ENCODE peak calls at places on chromosomes 5 and 9, in five cellular contexts. D, X, V, R and C are unnamed samples.
A peak's percentile ranks its signal among the peaks of the same experiment; 100 is the strongest.

GRCh38 chr5:149298163-149298562 is 26.5 kb downstream of the AFAP1L1 start:
- DNase-seq in V (no peak), D (no peak), X (no peak), R (no peak), C (no peak)

GRCh38 chr9:76438841-76439588 is 20.0 kb upstream of the GCNT1 start:
- DNase-seq in D (no peak), V (no peak), X (no peak), R (no peak), C (no peak)

GRCh38 chr9:94717656-94718225 is 8.8 kb upstream of the AOPEP start:
- DNase-seq in D (no peak), R (peak; percentile 70), V (no peak), X (no peak), C (no peak)

GRCh38 chr9:18124760-18125159 is 349.2 kb upstream of the ADAMTSL1 start:
- DNase-seq in D (no peak), X (no peak), V (no peak), R (peak; percentile 22), C (no peak)

GRCh38 chr5:133240425-133241091 is 188.7 kb downstream of the HSPA4 start:
- DNase-seq in R (peak; percentile 92), V (no peak), D (no peak), X (peak; percentile 95), C (no peak)

GRCh38 chr5:163379298-163380155 is 57.9 kb upstream of the CCNG1 start:
- DNase-seq in D (peak; percentile 17), R (peak; percentile 86), X (peak; percentile 86), V (no peak), C (no peak)

GRCh38 chr5:143019614-143020515 is 249.7 kb downstream of the ARHGAP26 start:
- DNase-seq in R (no peak), X (no peak), V (no peak), D (no peak), C (no peak)

GRCh38 chr5:149728303-149728702 is 1.8 kb upstream of the PPARGC1B start:
- DNase-seq in X (peak; percentile 41), D (peak; percentile 83), V (no peak), R (peak; percentile 37), C (no peak)

GRCh38 chr5:82922086-82922734 is 155.0 kb downstream of the TMEM167A start:
- DNase-seq in D (no peak), V (no peak), X (no peak), R (no peak), C (no peak)

GRCh38 chr9:137689745-137690529 is 71.1 kb downstream of the EHMT1 start:
- DNase-seq in V (no peak), R (peak; percentile 24), X (no peak), D (peak; percentile 40), C (no peak)

GRCh38 chr9:137752426-137752825 is 125.2 kb upstream of the CACNA1B start:
- DNase-seq in X (no peak), R (no peak), V (no peak), D (no peak), C (no peak)

GRCh38 chr5:91332267-91333044 is 50.7 kb downstream of the ARRDC3 start:
- DNase-seq in R (peak; percentile 22), V (no peak), X (peak; percentile 29), D (no peak), C (no peak)

GRCh38 chr9:127652733-127653132 is 40.7 kb downstream of the STXBP1 start:
- DNase-seq in V (no peak), D (no peak), X (no peak), R (no peak), C (no peak)

GRCh38 chr5:113451797-113452196 is 17.0 kb upstream of the TSSK1B start:
- DNase-seq in R (peak; percentile 5), V (no peak), D (no peak), X (no peak), C (no peak)